ENCODE peak calls at places on chromosomes 16 and 17, in six cellular contexts. K is lower leg skin, L is transverse colon, Z is uterus, C is heart left ventricle, I is stomach. M is an unnamed sample.

GRCh38 chr16:89561195-89562026 is 929 bp downstream of the RPL13 start:
- DNase-seq in K (no peak), L (no peak), Z (no peak), C (no peak), I (no peak), M (no peak)

GRCh38 chr16:23514381-23515152 is 4.3 kb upstream of the GGA2 start:
- DNase-seq in K (no peak), L (no peak), Z (no peak), C (no peak), I (no peak), M (no peak)

GRCh38 chr17:9004132-9004960 is 17.0 kb upstream of the NTN1 start:
- DNase-seq in K (no peak), L (no peak), Z (no peak), C (no peak), I (no peak), M (no peak)

GRCh38 chr16:56202036-56202435 is 10.7 kb downstream of the GNAO1 start:
- DNase-seq in K (no peak), L (no peak), Z (no peak), C (no peak), I (peak), M (no peak)

GRCh38 chr17:50507871-50508572 is at the start of gene MYCBPAP:
- DNase-seq in K (peak), L (peak), Z (peak), C (peak), I (peak), M (no peak)

GRCh38 chr17:10699861-10700260 is 2.5 kb downstream of the ADPRM start:
- DNase-seq in K (no peak), L (no peak), Z (no peak), C (no peak), I (no peak), M (no peak)

GRCh38 chr17:60139438-60140285 is 10.1 kb upstream of the CA4 start:
- DNase-seq in K (peak), L (peak), Z (peak), C (peak), I (peak), M (no peak)

GRCh38 chr16:57623251-57624043 is 5.0 kb upstream of the ADGRG1 start:
- DNase-seq in K (peak), L (peak), Z (peak), C (no peak), I (peak), M (no peak)

GRCh38 chr17:40980117-40980516 is 4.0 kb downstream of the KRT40 start:
- DNase-seq in K (no peak), L (no peak), Z (no peak), C (no peak), I (no peak), M (no peak)
- TF ChIP-seq POLR2A in K (no peak), L (no peak), Z (no peak), C (no peak), I (no peak), M (no peak)

GRCh38 chr16:87956771-87957279 is 5.6 kb downstream of the BANP start:
- DNase-seq in K (no peak), L (no peak), Z (no peak), C (no peak), I (no peak), M (no peak)

GRCh38 chr16:87956169-87956770 is 5.0 kb downstream of the BANP start:
- DNase-seq in K (no peak), L (peak), Z (no peak), C (peak), I (no peak), M (no peak)

GRCh38 chr16:87954361-87954760 is 3.1 kb downstream of the BANP start:
- DNase-seq in K (no peak), L (no peak), Z (no peak), C (no peak), I (peak), M (no peak)

GRCh38 chr16:87954826-87955225 is 3.6 kb downstream of the BANP start:
- DNase-seq in K (no peak), L (peak), Z (no peak), C (no peak), I (no peak), M (no peak)

GRCh38 chr16:87955302-87956168 is 4.3 kb downstream of the BANP start:
- DNase-seq in K (no peak), L (no peak), Z (no peak), C (no peak), I (no peak), M (no peak)
- TF ChIP-seq POLR2A in K (no peak), L (no peak), Z (no peak), C (no peak), I (no peak), M (no peak)

DNA sequence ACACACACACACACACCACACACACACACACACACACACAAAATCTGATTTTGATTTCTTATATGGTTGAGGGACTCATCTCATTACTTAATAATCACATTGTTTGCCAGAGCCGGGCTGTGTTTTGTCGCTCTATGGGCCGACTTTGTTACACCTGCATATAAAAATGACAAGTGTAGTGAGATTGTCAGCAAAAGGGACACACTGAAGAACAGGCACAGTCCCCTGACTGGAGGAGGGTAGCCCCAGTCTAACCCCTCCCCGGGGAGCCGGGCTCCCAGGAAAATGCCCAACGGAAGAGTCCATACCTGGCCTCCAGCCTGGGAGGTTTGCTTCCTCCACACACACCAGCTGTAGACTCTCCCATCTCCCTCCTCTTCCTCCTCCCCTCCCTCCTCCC is 221.7 kb downstream of the ENGASE start:
- DNase-seq in K (no peak), L (no peak), Z (no peak), C (no peak), I (no peak), M (no peak)
- TF ChIP-seq POLR2A in K (no peak), L (no peak), Z (no peak), C (no peak), I (no peak), M (no peak)

GRCh38 chr17:965311-965989 is 14.1 kb downstream of the NXN start:
- DNase-seq in K (no peak), L (no peak), Z (no peak), C (no peak), I (no peak), M (no peak)
- TF ChIP-seq POLR2A in K (no peak), L (no peak), Z (no peak), C (no peak), I (no peak), M (no peak)

GRCh38 chr17:7352559-7352889 is 562 bp downstream of the KCTD11 start:
- DNase-seq in K (no peak), L (no peak), Z (no peak), C (no peak), I (no peak), M (no peak)

GRCh38 chr17:7346761-7347614 is 5.0 kb upstream of the KCTD11 start:
- DNase-seq in K (no peak), L (no peak), Z (no peak), C (no peak), I (no peak), M (no peak)

GRCh38 chr17:7351665-7352558 is at the start of gene KCTD11:
- DNase-seq in K (peak), L (peak), Z (peak), C (peak), I (peak), M (peak)

GRCh38 chr17:7347630-7348477 is 4.1 kb upstream of the KCTD11 start:
- DNase-seq in K (no peak), L (no peak), Z (no peak), C (no peak), I (no peak), M (no peak)

GRCh38 chr17:7348478-7349242 is 3.3 kb upstream of the KCTD11 start:
- DNase-seq in K (no peak), L (no peak), Z (no peak), C (peak), I (no peak), M (no peak)
- TF ChIP-seq POLR2A in K (no peak), L (no peak), Z (no peak), C (no peak), I (no peak), M (no peak)

GRCh38 chr16:70378869-70379493 is 32.3 kb downstream of the DDX19A start:
- DNase-seq in K (no peak), L (no peak), Z (no peak), C (no peak), I (no peak), M (no peak)

GRCh38 chr16:70380205-70380918 is 33.7 kb downstream of the DDX19A start:
- DNase-seq in K (peak), L (peak), Z (peak), C (peak), I (peak), M (peak)

GRCh38 chr16:70383421-70383960 is 36.8 kb downstream of the DDX19A start:
- DNase-seq in K (no peak), L (no peak), Z (no peak), C (no peak), I (no peak), M (no peak)

GRCh38 chr16:70381604-70382342 is 35.1 kb downstream of the DDX19A start:
- DNase-seq in K (peak), L (no peak), Z (no peak), C (no peak), I (no peak), M (no peak)

DNA sequence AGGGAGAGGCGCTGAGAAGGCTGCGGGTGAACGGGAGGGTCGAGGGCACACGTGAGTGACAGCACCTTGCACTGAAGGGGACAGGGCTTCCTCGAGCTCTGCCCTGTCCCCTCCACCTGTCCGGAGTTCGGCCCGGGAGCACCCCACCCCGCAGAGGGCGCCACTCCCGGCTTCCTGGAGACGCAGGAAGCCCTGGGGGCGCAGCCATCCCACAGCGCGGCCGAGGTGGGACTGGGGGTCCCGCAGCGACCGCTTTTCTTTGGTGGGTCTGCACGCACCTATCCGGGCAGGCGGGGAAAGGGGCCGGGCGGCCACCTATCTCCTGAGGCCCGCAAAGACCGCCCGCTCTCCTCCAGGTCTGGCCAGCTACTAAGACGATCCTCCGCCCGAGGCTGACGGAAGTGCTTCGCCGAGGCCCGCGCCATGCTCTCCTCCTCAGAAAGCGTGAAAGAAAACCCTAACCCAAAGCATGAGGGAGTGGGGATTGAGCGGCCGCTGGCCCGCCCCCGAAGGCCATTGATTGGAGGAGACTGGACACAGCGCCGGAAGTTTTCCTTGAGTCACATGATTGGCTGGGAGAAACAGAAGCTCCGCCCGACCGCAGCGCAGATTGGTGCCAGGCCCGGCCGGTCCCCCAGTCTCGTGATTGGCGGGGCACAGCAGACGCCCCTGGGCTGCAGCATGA is 34.4 kb downstream of the DDX19A start:
- DNase-seq in K (peak), L (peak), Z (peak), C (peak), I (peak), M (peak)
- TF ChIP-seq POLR2A in K (no peak), L (peak), Z (peak), C (peak), I (no peak), M (peak)

DNA sequence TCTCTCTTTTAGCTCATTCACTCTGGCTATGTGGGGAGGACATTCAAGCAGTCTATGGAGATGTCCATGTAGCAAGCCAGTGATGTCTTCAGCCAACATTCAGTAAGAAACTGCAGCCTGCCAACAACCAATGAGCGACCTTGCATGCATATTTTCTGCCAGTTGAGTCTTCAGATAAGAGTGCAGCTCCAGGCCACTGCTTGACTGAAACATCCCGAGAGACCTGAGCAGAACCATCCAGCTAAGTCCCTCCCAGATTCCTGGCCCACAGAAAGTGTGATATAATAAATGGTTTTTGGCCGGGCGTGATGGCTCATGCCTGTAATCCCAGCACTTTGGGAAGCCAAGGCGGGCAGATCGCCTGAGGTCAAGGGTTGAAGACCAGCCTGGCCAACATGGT is 10.5 kb upstream of the C17orf58 start:
- DNase-seq in K (no peak), L (no peak), Z (no peak), C (peak), I (no peak), M (no peak)
- TF ChIP-seq POLR2A in K (no peak), L (no peak), Z (no peak), C (no peak), I (no peak), M (no peak)

DNA sequence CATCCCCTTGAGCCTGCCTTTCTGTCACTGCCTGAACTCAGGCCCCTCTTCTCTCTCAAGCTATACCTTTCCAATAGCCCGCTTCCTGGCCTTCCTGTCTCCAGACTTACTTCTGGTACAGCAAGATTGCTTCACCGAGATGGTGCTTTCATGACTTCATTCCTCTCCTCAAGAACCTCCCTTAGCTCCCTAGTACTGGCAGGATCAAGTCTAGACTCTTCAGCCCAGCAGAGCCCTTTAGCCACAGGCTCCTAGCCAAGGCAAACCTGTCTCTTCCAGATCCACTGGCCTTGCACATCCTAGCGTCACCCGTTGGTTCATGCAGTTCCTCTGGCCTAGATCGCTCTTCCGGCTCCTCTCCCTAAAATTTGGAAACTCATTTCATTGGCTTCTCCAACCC is 6.4 kb upstream of the ATP2A3 start:
- DNase-seq in K (no peak), L (no peak), Z (no peak), C (peak), I (no peak), M (no peak)
- TF ChIP-seq POLR2A in K (no peak), L (no peak), Z (no peak), C (no peak), I (no peak), M (no peak)

GRCh38 chr17:77126519-77126918 is 14.2 kb upstream of the SEC14L1 start:
- DNase-seq in K (no peak), L (peak), Z (no peak), C (no peak), I (peak), M (no peak)

GRCh38 chr17:77127735-77128361 is 12.9 kb upstream of the SEC14L1 start:
- DNase-seq in K (peak), L (peak), Z (no peak), C (peak), I (peak), M (no peak)

GRCh38 chr17:77125432-77125901 is 15.3 kb upstream of the SEC14L1 start:
- DNase-seq in K (no peak), L (no peak), Z (no peak), C (no peak), I (no peak), M (peak)

GRCh38 chr17:77120866-77121265 is 19.9 kb upstream of the SEC14L1 start:
- DNase-seq in K (no peak), L (no peak), Z (no peak), C (peak), I (no peak), M (no peak)

DNA sequence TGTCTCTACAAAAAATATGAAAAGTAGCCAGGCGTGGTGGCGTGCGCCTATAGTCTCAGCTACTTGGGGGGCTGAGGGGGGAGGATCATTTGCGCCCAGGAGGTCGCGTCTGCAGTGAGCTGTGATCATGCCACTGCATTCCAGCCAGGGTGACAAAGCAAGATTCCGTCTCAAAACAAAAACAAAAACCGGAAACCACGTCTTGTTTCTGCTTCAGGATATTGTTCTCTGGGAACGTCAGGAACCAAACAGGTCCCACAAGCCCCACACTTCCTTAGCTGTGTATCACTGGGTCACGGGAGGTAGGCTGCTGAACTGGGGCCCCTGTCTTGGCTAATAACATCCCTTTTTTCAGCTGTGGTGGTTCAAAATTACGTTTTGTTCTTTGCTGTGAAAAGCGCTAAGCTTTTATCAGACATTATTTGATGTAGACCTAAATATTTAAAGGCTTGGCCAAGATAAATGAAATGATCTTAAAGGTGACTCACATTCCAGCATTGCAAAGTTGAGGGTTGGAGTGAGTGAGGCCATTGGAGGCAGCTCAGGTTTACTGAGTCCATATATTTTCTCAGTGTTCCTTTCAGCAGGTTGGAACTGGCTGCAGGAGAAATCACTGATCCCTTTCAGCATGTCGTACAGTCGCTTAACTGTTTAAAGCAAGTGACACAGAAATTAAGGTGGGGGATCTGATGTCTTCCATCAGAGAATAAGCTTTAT is 16.4 kb upstream of the SEC14L1 start:
- DNase-seq in K (no peak), L (no peak), Z (no peak), C (peak), I (peak), M (peak)
- TF ChIP-seq POLR2A in K (no peak), L (no peak), Z (no peak), C (no peak), I (no peak), M (no peak)

DNA sequence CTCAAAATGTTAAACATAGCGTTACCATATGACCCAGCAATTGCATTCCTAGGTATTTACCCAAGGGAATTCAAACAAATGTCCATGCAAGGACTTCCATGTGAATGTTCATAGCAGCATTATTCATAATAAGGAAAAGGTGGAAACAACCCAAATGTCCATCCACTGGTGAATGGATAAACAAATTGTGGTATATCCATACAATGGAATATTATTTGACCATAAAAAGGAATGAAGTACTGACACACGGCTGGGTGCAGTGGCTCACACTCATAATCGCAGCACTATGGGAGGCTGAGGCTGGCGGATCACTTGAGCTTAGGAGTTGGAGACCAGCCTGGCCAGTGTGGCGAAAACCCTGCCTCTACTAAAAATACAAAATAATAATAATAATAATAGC is 24.1 kb upstream of the GOSR2 start:
- DNase-seq in K (no peak), L (no peak), Z (no peak), C (no peak), I (no peak), M (no peak)
- TF ChIP-seq POLR2A in K (no peak), L (no peak), Z (no peak), C (no peak), I (no peak), M (no peak)

M was measured in H54.